ENCODE peak calls at places on chromosomes 12 and 14, in nine cellular contexts. A is HFFc6; R is CD8-positive, alpha-beta T cell; B is GM13976; L is foreskin fibroblast; H is BJ; I is cardiac fibroblast; G is CD4-positive, alpha-beta T cell; S is spleen. Q is an unnamed sample.

GRCh38 chr12:104360988-104361707 is 57.6 kb downstream of the EID3 start:
- DNase-seq in H (no peak), A (no peak), S (no peak), G (no peak), R (no peak), I (peak; percentile 37), B (no peak), L (no peak), Q (no peak)

GRCh38 chr14:91985008-91985407 is 37.5 kb upstream of the FBLN5 start:
- DNase-seq in A (peak; percentile 46), I (peak; percentile 62), H (peak; percentile 42), S (no peak), R (no peak), L (peak; percentile 76), G (no peak), B (no peak), Q (no peak)

GRCh38 chr14:68549966-68550705 is 242.7 kb downstream of the ZFP36L1 start:
- DNase-seq in H (no peak), G (no peak), B (no peak), S (no peak), L (peak; percentile 69), I (peak; percentile 92), A (peak; percentile 20), R (no peak), Q (no peak)

GRCh38 chr12:127083028-127083949 is 1183.7 kb upstream of the TMEM132C start:
- DNase-seq in A (peak; percentile 74), R (no peak), H (peak; percentile 37), L (peak; percentile 78), S (no peak), I (peak; percentile 87), G (no peak), B (peak; percentile 47), Q (peak; percentile 52)

GRCh38 chr14:48937796-48938195 is 648.4 kb downstream of the RPS29 start:
- DNase-seq in R (no peak), G (no peak), A (no peak), H (no peak), B (no peak), I (peak; percentile 0), L (no peak), S (no peak), Q (no peak)

GRCh38 chr14:93984070-93984469 is 7.7 kb upstream of the ASB2 start:
- DNase-seq in H (no peak), R (no peak), L (no peak), G (no peak), B (no peak), A (peak; percentile 50), I (peak; percentile 12), S (no peak), Q (no peak)

GRCh38 chr14:21255385-21256101 is 13.7 kb downstream of the HNRNPC start:
- DNase-seq in L (peak; percentile 42), H (no peak), R (no peak), I (no peak), B (no peak), A (no peak), S (no peak), G (no peak), Q (no peak)

GRCh38 chr12:4274396-4274959 is 916 bp downstream of the CCND2 start:
- DNase-seq in R (peak; percentile 67), G (peak; percentile 17), I (peak; percentile 19), L (peak; percentile 40), H (no peak), B (peak; percentile 39), A (no peak), S (peak; percentile 87), Q (no peak)

GRCh38 chr14:105918496-105919262 is 392.3 kb downstream of the TMEM121 start:
- DNase-seq in I (no peak), A (no peak), R (no peak), H (no peak), B (no peak), G (no peak), S (peak; percentile 59), L (no peak), Q (no peak)

GRCh38 chr12:107622005-107622404 is 63.6 kb upstream of the PWP1 start:
- DNase-seq in L (no peak), S (no peak), I (peak; percentile 44), B (peak; percentile 48), A (no peak), R (no peak), G (no peak), H (no peak), Q (peak; percentile 33)
- TF ChIP-seq CTCF in L (peak; percentile 20), S (peak; percentile 28), I (peak; percentile 61), B (peak; percentile 45), A (peak; percentile 57), R (no peak), G (peak; percentile 28), H (peak; percentile 32), Q (peak; percentile 56)

GRCh38 chr12:111993290-111994150 is 19.4 kb downstream of the TMEM116 start:
- DNase-seq in G (no peak), S (no peak), A (no peak), R (peak; percentile 56), L (no peak), H (no peak), B (no peak), I (no peak), Q (no peak)

GRCh38 chr12:111991946-111992345 is 21.0 kb downstream of the TMEM116 start:
- DNase-seq in R (no peak), I (no peak), S (no peak), L (no peak), A (peak; percentile 13), B (no peak), G (no peak), H (no peak), Q (no peak)

GRCh38 chr12:111992464-111992863 is 20.5 kb downstream of the TMEM116 start:
- DNase-seq in H (no peak), R (no peak), G (no peak), I (no peak), A (no peak), B (peak; percentile 33), L (no peak), S (no peak), Q (no peak)

GRCh38 chr12:111995782-111996480 is 17.0 kb downstream of the TMEM116 start:
- DNase-seq in I (no peak), H (no peak), L (no peak), R (no peak), B (no peak), G (no peak), A (no peak), S (no peak), Q (no peak)

GRCh38 chr12:111991535-111991934 is 21.4 kb downstream of the TMEM116 start:
- DNase-seq in R (no peak), L (no peak), B (no peak), S (no peak), I (no peak), A (no peak), H (no peak), G (no peak), Q (no peak)
- TF ChIP-seq CTCF in R (no peak), L (no peak), B (no peak), S (no peak), I (no peak), A (no peak), H (no peak), G (no peak), Q (no peak)

GRCh38 chr14:99600232-99600888 is 3.6 kb downstream of the CCDC85C start:
- DNase-seq in I (no peak), H (no peak), L (no peak), R (no peak), B (no peak), A (no peak), G (no peak), S (no peak), Q (no peak)

GRCh38 chr14:99599440-99599839 is 4.6 kb downstream of the CCDC85C start:
- DNase-seq in H (no peak), S (no peak), B (no peak), I (no peak), A (no peak), L (no peak), G (no peak), R (no peak), Q (no peak)

GRCh38 chr14:99602054-99602787 is 1.8 kb downstream of the CCDC85C start:
- DNase-seq in I (no peak), S (no peak), H (no peak), G (no peak), B (no peak), A (peak; percentile 25), R (no peak), L (peak; percentile 17), Q (no peak)

GRCh38 chr14:99602788-99603415 is 1.1 kb downstream of the CCDC85C start:
- DNase-seq in R (no peak), H (no peak), L (no peak), I (no peak), B (no peak), S (peak; percentile 83), A (no peak), G (no peak), Q (no peak)

DNA sequence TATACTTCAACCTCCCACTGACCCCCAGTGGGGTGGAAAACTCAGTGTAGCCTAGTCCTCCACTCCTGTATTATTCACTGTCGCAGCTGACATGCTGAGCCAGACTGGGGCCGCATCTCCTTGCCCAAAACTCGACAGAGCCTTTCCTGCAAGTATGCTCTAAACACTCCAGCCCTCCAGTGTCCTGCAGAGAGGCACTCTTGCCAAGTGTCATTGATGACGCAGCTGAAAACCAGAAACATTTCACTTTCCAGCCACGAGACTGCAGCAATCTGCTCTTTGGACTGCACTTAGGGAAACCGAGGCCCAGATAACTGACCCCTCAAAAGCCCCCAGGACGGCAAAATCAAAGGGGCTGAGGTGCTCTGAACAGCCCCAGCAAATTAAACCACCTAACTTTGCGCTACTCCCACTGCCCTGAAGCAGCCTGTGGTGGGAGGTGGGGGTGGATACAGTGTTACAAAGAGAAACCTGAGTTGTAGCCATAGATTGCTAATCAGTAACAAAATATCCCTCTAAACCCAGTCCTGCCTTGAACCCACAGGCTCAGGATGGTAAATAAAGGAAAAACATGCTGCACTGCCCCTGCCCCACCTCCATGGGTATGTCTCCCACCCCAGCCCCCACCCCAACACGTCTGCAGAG is 2.6 kb downstream of the CCDC85C start:
- DNase-seq in A (no peak), B (no peak), H (no peak), G (no peak), I (peak; percentile 12), L (no peak), R (no peak), S (no peak), Q (no peak)
- TF ChIP-seq CTCF in A (no peak), B (no peak), H (no peak), G (no peak), I (no peak), L (no peak), R (no peak), S (no peak), Q (no peak)

GRCh38 chr12:52139579-52140062 is 52.2 kb downstream of the KRT80 start:
- DNase-seq in I (no peak), B (no peak), S (peak; percentile 64), G (peak; percentile 12), H (no peak), A (peak; percentile 18), R (no peak), L (peak; percentile 54), Q (no peak)

GRCh38 chr12:52139147-52139546 is 52.7 kb downstream of the KRT80 start:
- DNase-seq in A (no peak), I (no peak), S (no peak), R (no peak), H (no peak), G (no peak), B (no peak), L (no peak), Q (no peak)

GRCh38 chr12:52141875-52142274 is 49.9 kb downstream of the KRT80 start:
- DNase-seq in A (no peak), L (no peak), S (no peak), I (no peak), H (no peak), G (no peak), B (no peak), R (no peak), Q (no peak)

GRCh38 chr12:52142431-52142830 is 49.4 kb downstream of the KRT80 start:
- DNase-seq in R (no peak), I (no peak), S (no peak), H (no peak), A (no peak), G (no peak), L (no peak), B (no peak), Q (no peak)

GRCh38 chr12:52141306-52141705 is 50.5 kb downstream of the KRT80 start:
- DNase-seq in I (no peak), B (no peak), S (no peak), A (no peak), H (no peak), R (no peak), G (no peak), L (no peak), Q (no peak)
- TF ChIP-seq CTCF in I (no peak), B (no peak), S (no peak), A (peak; percentile 38), H (no peak), R (no peak), G (no peak), L (no peak), Q (no peak)

Q was measured in GM20000.